ENCODE peak calls at places on chromosomes 5 and 9, in seven cellular contexts. One of them, this sample, is unnamed. For H3K36me3 and H3K4me1, the result is how much of the 10 kb centered on the place peaks cover.

GRCh38 chr9:121246821-121247511 is 21.0 kb upstream of the GSN start:
- DNase-seq in mesenchymal stem cell: peak
- DNase-seq in K562: peak
- DNase-seq in iPS DF 6.9: no peak
- DNase-seq in Peyer's patch: no peak
- DNase-seq in BE2C: no peak
- DNase-seq in sigmoid colon: no peak
- DNase-seq in this sample: no peak

GRCh38 chr9:129166962-129167557 is 11.0 kb downstream of the IER5L start:
- DNase-seq in mesenchymal stem cell: peak
- DNase-seq in K562: peak
- DNase-seq in iPS DF 6.9: no peak
- DNase-seq in Peyer's patch: peak
- DNase-seq in BE2C: no peak
- DNase-seq in sigmoid colon: peak
- DNase-seq in this sample: no peak

GRCh38 chr9:137487454-137488329 is 28.6 kb upstream of the NSMF start:
- DNase-seq in mesenchymal stem cell: no peak
- DNase-seq in K562: no peak
- DNase-seq in iPS DF 6.9: no peak
- DNase-seq in Peyer's patch: peak
- DNase-seq in BE2C: no peak
- DNase-seq in sigmoid colon: peak
- DNase-seq in this sample: no peak

GRCh38 chr9:13728917-13729811 is 449.7 kb upstream of the MPDZ start:
- DNase-seq in mesenchymal stem cell: peak
- DNase-seq in K562: no peak
- DNase-seq in iPS DF 6.9: no peak
- DNase-seq in Peyer's patch: no peak
- DNase-seq in BE2C: no peak
- DNase-seq in sigmoid colon: no peak
- DNase-seq in this sample: no peak

GRCh38 chr5:7869474-7870136 is 657 bp downstream of the MTRR start:
- DNase-seq in mesenchymal stem cell: peak
- DNase-seq in K562: no peak
- DNase-seq in iPS DF 6.9: no peak
- DNase-seq in Peyer's patch: no peak
- DNase-seq in BE2C: no peak
- DNase-seq in sigmoid colon: no peak
- DNase-seq in this sample: peak

GRCh38 chr9:120913673-120914266 is 12.8 kb downstream of the TRAF1 start:
- DNase-seq in mesenchymal stem cell: no peak
- DNase-seq in K562: peak
- DNase-seq in iPS DF 6.9: no peak
- DNase-seq in Peyer's patch: no peak
- DNase-seq in BE2C: no peak
- DNase-seq in sigmoid colon: no peak
- DNase-seq in this sample: peak

GRCh38 chr5:168334161-168335094 is 43.0 kb downstream of the WWC1 start:
- DNase-seq in mesenchymal stem cell: peak
- DNase-seq in K562: no peak
- DNase-seq in iPS DF 6.9: peak
- DNase-seq in Peyer's patch: no peak
- DNase-seq in BE2C: no peak
- DNase-seq in sigmoid colon: peak
- DNase-seq in this sample: no peak

GRCh38 chr5:179393078-179393477 is 47.8 kb upstream of the ADAMTS2 start:
- DNase-seq in mesenchymal stem cell: peak
- DNase-seq in K562: no peak
- DNase-seq in iPS DF 6.9: no peak
- DNase-seq in Peyer's patch: no peak
- DNase-seq in BE2C: no peak
- DNase-seq in sigmoid colon: peak
- DNase-seq in this sample: no peak

GRCh38 chr9:114400219-114400618 is 12.4 kb upstream of the AKNA start:
- DNase-seq in mesenchymal stem cell: no peak
- DNase-seq in K562: no peak
- DNase-seq in iPS DF 6.9: no peak
- DNase-seq in Peyer's patch: no peak
- DNase-seq in BE2C: no peak
- DNase-seq in sigmoid colon: no peak
- DNase-seq in this sample: no peak

GRCh38 chr5:36607114-36607561 is 732 bp downstream of the SLC1A3 start:
- DNase-seq in mesenchymal stem cell: peak
- DNase-seq in K562: no peak
- DNase-seq in iPS DF 6.9: no peak
- DNase-seq in Peyer's patch: no peak
- DNase-seq in BE2C: no peak
- DNase-seq in sigmoid colon: no peak
- DNase-seq in this sample: no peak

GRCh38 chr9:127539259-127539981 is 72.7 kb upstream of the STXBP1 start:
- DNase-seq in mesenchymal stem cell: peak
- DNase-seq in K562: peak
- DNase-seq in iPS DF 6.9: no peak
- DNase-seq in Peyer's patch: no peak
- DNase-seq in BE2C: no peak
- DNase-seq in sigmoid colon: no peak
- DNase-seq in this sample: no peak

GRCh38 chr5:110968246-110969005 is 103.1 kb upstream of the TSLP start:
- DNase-seq in mesenchymal stem cell: no peak
- DNase-seq in K562: no peak
- DNase-seq in iPS DF 6.9: no peak
- DNase-seq in Peyer's patch: no peak
- DNase-seq in BE2C: no peak
- DNase-seq in sigmoid colon: no peak
- DNase-seq in this sample: no peak

DNA sequence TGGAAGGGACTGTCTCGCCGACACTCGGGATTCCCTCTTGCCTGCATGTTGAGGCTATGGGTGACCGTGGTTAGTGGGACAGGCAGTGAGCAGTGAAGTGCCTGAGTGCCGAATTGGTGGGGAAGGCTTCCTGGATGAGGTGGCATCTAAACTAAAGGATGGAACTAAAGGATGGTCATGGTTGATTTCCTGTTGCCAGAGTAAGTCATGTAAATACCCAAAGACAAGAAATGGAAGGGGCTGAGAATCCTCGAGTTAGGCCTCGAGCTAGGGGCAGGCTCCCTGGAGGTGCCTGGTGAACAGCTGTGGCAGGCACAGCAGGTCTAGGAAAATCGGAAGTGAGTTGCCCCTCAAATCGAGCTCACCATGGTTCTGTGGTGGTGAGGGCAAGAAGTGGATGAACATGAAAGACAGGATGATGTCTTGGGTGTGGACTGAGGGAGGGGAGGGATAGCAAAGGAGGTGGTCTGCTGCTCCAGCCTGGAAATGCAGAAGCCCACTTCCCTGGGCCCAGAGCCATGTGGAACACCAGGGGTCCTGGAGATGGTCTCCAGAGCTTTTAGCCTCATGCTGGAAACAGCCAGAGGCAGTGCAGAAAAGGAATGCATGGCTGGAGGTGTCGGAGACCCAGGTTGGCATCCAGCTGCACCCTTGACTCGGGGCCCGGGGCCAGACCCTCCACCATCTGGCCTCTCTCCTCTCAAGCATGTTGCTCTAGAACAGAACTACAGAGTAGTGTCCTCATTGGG is 12.2 kb downstream of the CD74 start:
- DNase-seq in mesenchymal stem cell: no peak
- DNase-seq in K562: no peak
- DNase-seq in iPS DF 6.9: no peak
- DNase-seq in Peyer's patch: peak
- DNase-seq in BE2C: no peak
- DNase-seq in sigmoid colon: no peak
- DNase-seq in this sample: no peak
- H3K36me3 ChIP-seq in mesenchymal stem cell: half or more
- H3K36me3 ChIP-seq in K562: half or more
- H3K36me3 ChIP-seq in iPS DF 6.9: under half
- H3K36me3 ChIP-seq in Peyer's patch: half or more
- H3K36me3 ChIP-seq in BE2C: under half
- H3K36me3 ChIP-seq in sigmoid colon: under half
- H3K36me3 ChIP-seq in this sample: half or more

DNA sequence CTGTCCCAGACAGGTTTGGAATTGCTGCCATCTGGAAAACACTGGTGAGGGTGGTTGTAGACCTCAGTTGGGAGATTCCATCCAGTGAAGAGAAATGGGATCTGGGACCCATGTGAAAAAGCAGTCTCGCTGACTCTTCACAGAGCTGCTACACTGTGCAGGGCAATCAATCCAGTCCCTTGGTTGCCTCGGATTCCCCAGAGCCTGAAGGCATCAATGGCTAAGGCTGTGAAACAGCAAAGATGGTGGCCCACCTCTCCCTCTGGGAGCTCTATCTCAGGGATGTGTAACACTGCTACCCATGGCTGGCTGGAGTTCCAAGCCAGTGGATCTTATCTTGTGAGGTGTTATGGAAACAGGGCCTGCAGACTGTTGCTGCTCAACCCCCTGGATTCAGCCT is 256.1 kb downstream of the TMEM38B start:
- DNase-seq in mesenchymal stem cell: no peak
- DNase-seq in K562: no peak
- DNase-seq in iPS DF 6.9: no peak
- DNase-seq in Peyer's patch: no peak
- DNase-seq in BE2C: no peak
- DNase-seq in sigmoid colon: no peak
- DNase-seq in this sample: no peak
- H3K4me1 ChIP-seq in mesenchymal stem cell: under half
- H3K4me1 ChIP-seq in K562: under half
- H3K4me1 ChIP-seq in iPS DF 6.9: under half
- H3K4me1 ChIP-seq in Peyer's patch: under half
- H3K4me1 ChIP-seq in BE2C: under half
- H3K4me1 ChIP-seq in sigmoid colon: under half
- H3K4me1 ChIP-seq in this sample: under half

GRCh38 chr9:110933350-110934001 is 104.8 kb downstream of the LPAR1 start:
- DNase-seq in mesenchymal stem cell: no peak
- DNase-seq in K562: no peak
- DNase-seq in iPS DF 6.9: no peak
- DNase-seq in Peyer's patch: no peak
- DNase-seq in BE2C: no peak
- DNase-seq in sigmoid colon: no peak
- DNase-seq in this sample: peak

GRCh38 chr9:110935829-110936228 is 102.4 kb downstream of the LPAR1 start:
- DNase-seq in mesenchymal stem cell: no peak
- DNase-seq in K562: no peak
- DNase-seq in iPS DF 6.9: no peak
- DNase-seq in Peyer's patch: no peak
- DNase-seq in BE2C: no peak
- DNase-seq in sigmoid colon: no peak
- DNase-seq in this sample: no peak

GRCh38 chr9:110936719-110937452 is 101.4 kb downstream of the LPAR1 start:
- DNase-seq in mesenchymal stem cell: peak
- DNase-seq in K562: no peak
- DNase-seq in iPS DF 6.9: no peak
- DNase-seq in Peyer's patch: no peak
- DNase-seq in BE2C: no peak
- DNase-seq in sigmoid colon: no peak
- DNase-seq in this sample: no peak

GRCh38 chr9:110939053-110939452 is 99.2 kb downstream of the LPAR1 start:
- DNase-seq in mesenchymal stem cell: no peak
- DNase-seq in K562: no peak
- DNase-seq in iPS DF 6.9: no peak
- DNase-seq in Peyer's patch: no peak
- DNase-seq in BE2C: no peak
- DNase-seq in sigmoid colon: no peak
- DNase-seq in this sample: no peak

GRCh38 chr9:110936252-110936651 is 102.0 kb downstream of the LPAR1 start:
- DNase-seq in mesenchymal stem cell: no peak
- DNase-seq in K562: no peak
- DNase-seq in iPS DF 6.9: no peak
- DNase-seq in Peyer's patch: no peak
- DNase-seq in BE2C: no peak
- DNase-seq in sigmoid colon: no peak
- DNase-seq in this sample: no peak
- H3K36me3 ChIP-seq in mesenchymal stem cell: under half
- H3K36me3 ChIP-seq in K562: under half
- H3K36me3 ChIP-seq in iPS DF 6.9: under half
- H3K36me3 ChIP-seq in Peyer's patch: under half
- H3K36me3 ChIP-seq in BE2C: under half
- H3K36me3 ChIP-seq in sigmoid colon: under half
- H3K36me3 ChIP-seq in this sample: under half

GRCh38 chr9:27421567-27421966 is 102.5 kb upstream of the IFNK start:
- DNase-seq in mesenchymal stem cell: no peak
- DNase-seq in K562: no peak
- DNase-seq in iPS DF 6.9: no peak
- DNase-seq in Peyer's patch: no peak
- DNase-seq in BE2C: no peak
- DNase-seq in sigmoid colon: no peak
- DNase-seq in this sample: no peak
- H3K4me1 ChIP-seq in mesenchymal stem cell: under half
- H3K4me1 ChIP-seq in K562: under half
- H3K4me1 ChIP-seq in iPS DF 6.9: under half
- H3K4me1 ChIP-seq in Peyer's patch: under half
- H3K4me1 ChIP-seq in BE2C: under half
- H3K4me1 ChIP-seq in sigmoid colon: under half
- H3K4me1 ChIP-seq in this sample: under half

GRCh38 chr9:131454028-131454427 is 48.7 kb upstream of the POMT1 start:
- DNase-seq in mesenchymal stem cell: no peak
- DNase-seq in K562: no peak
- DNase-seq in iPS DF 6.9: no peak
- DNase-seq in Peyer's patch: no peak
- DNase-seq in BE2C: no peak
- DNase-seq in sigmoid colon: no peak
- DNase-seq in this sample: no peak

GRCh38 chr9:131459056-131459455 is 43.7 kb upstream of the POMT1 start:
- DNase-seq in mesenchymal stem cell: no peak
- DNase-seq in K562: no peak
- DNase-seq in iPS DF 6.9: no peak
- DNase-seq in Peyer's patch: no peak
- DNase-seq in BE2C: no peak
- DNase-seq in sigmoid colon: no peak
- DNase-seq in this sample: no peak

GRCh38 chr9:131461166-131461565 is 41.6 kb upstream of the POMT1 start:
- DNase-seq in mesenchymal stem cell: no peak
- DNase-seq in K562: no peak
- DNase-seq in iPS DF 6.9: no peak
- DNase-seq in Peyer's patch: no peak
- DNase-seq in BE2C: no peak
- DNase-seq in sigmoid colon: no peak
- DNase-seq in this sample: no peak

GRCh38 chr9:131457746-131458145 is 45.0 kb upstream of the POMT1 start:
- DNase-seq in mesenchymal stem cell: no peak
- DNase-seq in K562: no peak
- DNase-seq in iPS DF 6.9: no peak
- DNase-seq in Peyer's patch: no peak
- DNase-seq in BE2C: no peak
- DNase-seq in sigmoid colon: no peak
- DNase-seq in this sample: no peak
- H3K36me3 ChIP-seq in mesenchymal stem cell: half or more
- H3K36me3 ChIP-seq in K562: half or more
- H3K36me3 ChIP-seq in iPS DF 6.9: under half
- H3K36me3 ChIP-seq in Peyer's patch: half or more
- H3K36me3 ChIP-seq in BE2C: half or more
- H3K36me3 ChIP-seq in sigmoid colon: half or more
- H3K36me3 ChIP-seq in this sample: half or more

This sample was measured in CD4-positive, CD25-positive, alpha-beta regulatory T cell.